ENCODE peak calls at places on chromosomes 2 and 18, in ten cellular contexts. D, G, V, K, T, J, X, A, I and B are unnamed samples.

GRCh38 chr18:76354348-76354747 is 140.7 kb downstream of the ZNF516 start:
- DNase-seq in T (peak), K (no peak), D (peak), J (peak), I (no peak), A (no peak), X (peak), V (peak), G (no peak), B (no peak)

GRCh38 chr2:101473911-101474751 is 781 bp downstream of the RFX8 start:
- DNase-seq in G (peak), K (peak), D (peak), A (no peak), T (peak), V (peak), I (no peak), X (peak), J (peak), B (no peak)

GRCh38 chr2:1488851-1489250 is 75.6 kb downstream of the TPO start:
- DNase-seq in K (no peak), A (no peak), J (no peak), I (no peak), T (no peak), X (no peak), D (no peak), V (no peak), G (no peak), B (no peak)

GRCh38 chr18:45602926-45603325 is 12.3 kb upstream of the SLC14A2 start:
- DNase-seq in T (no peak), K (no peak), X (no peak), A (no peak), D (no peak), G (no peak), I (no peak), J (no peak), V (no peak), B (no peak)

GRCh38 chr2:222572264-222572721 is 83.6 kb downstream of the FARSB start:
- DNase-seq in J (no peak), T (no peak), X (no peak), A (no peak), G (no peak), V (no peak), K (peak), I (no peak), D (no peak), B (no peak)

GRCh38 chr2:100423631-100424030 is 6.2 kb upstream of the CHST10 start:
- DNase-seq in D (peak), X (peak), I (no peak), T (peak), K (no peak), G (no peak), V (peak), A (no peak), J (no peak), B (no peak)

GRCh38 chr2:180412224-180412623 is 405.1 kb upstream of the CWC22 start:
- DNase-seq in A (no peak), I (no peak), K (no peak), V (no peak), D (no peak), X (peak), T (peak), J (no peak), G (no peak), B (no peak)

GRCh38 chr18:45871655-45872054 is 46.2 kb downstream of the SIGLEC15 start:
- DNase-seq in A (no peak), T (peak), V (no peak), G (no peak), D (no peak), J (no peak), K (no peak), I (no peak), X (no peak), B (no peak)

GRCh38 chr2:42089340-42089925 is 41.6 kb downstream of the PKDCC start:
- DNase-seq in V (no peak), G (peak), A (peak), X (peak), J (peak), I (peak), K (peak), D (peak), T (peak), B (peak)

GRCh38 chr2:84527137-84528129 is 11.1 kb downstream of the DNAH6 start:
- DNase-seq in A (no peak), G (no peak), T (no peak), I (no peak), X (peak), K (no peak), D (no peak), V (peak), J (no peak), B (no peak)

GRCh38 chr18:63138469-63139340 is 180.9 kb downstream of the BCL2 start:
- DNase-seq in G (no peak), J (no peak), D (no peak), V (no peak), K (no peak), X (peak), T (peak), I (peak), A (no peak), B (peak)

GRCh38 chr2:153004627-153005026 is 286.2 kb downstream of the ARL6IP6 start:
- DNase-seq in D (no peak), A (no peak), V (no peak), I (no peak), G (no peak), X (no peak), T (no peak), J (no peak), K (no peak), B (no peak)

GRCh38 chr2:228556707-228557106 is 375.2 kb upstream of the SPHKAP start:
- DNase-seq in G (peak), T (peak), J (peak), D (peak), A (no peak), K (no peak), V (no peak), I (no peak), X (peak), B (no peak)

GRCh38 chr2:152542995-152543481 is 174.2 kb downstream of the PRPF40A start:
- DNase-seq in D (peak), I (no peak), A (no peak), K (no peak), X (peak), J (peak), T (peak), V (peak), G (peak), B (no peak)

GRCh38 chr2:179454443-179455218 is 190.0 kb upstream of the SESTD1 start:
- DNase-seq in X (peak), D (peak), A (no peak), V (peak), K (no peak), J (peak), G (no peak), I (no peak), T (peak), B (no peak)

GRCh38 chr2:159996792-159997546 is 65.4 kb downstream of the PLA2R1 start:
- DNase-seq in V (peak), T (peak), I (no peak), G (no peak), X (peak), K (no peak), D (peak), A (no peak), J (peak), B (no peak)

GRCh38 chr2:36462311-36462710 is 106.7 kb downstream of the CRIM1 start:
- DNase-seq in K (no peak), J (no peak), A (no peak), D (no peak), V (no peak), G (no peak), I (no peak), T (no peak), X (peak), B (no peak)

GRCh38 chr2:145258903-145259579 is 739.1 kb upstream of the ZEB2 start:
- DNase-seq in A (no peak), X (peak), V (peak), J (peak), K (no peak), D (no peak), G (no peak), I (no peak), T (peak), B (no peak)

GRCh38 chr2:70087703-70088507 is 628 bp downstream of the PCBP1 start:
- DNase-seq in G (peak), A (no peak), D (peak), V (no peak), I (peak), X (peak), J (peak), T (peak), K (peak), B (no peak)

GRCh38 chr2:26072925-26073768 is 39.3 kb downstream of the RAB10 start:
- DNase-seq in I (no peak), G (peak), K (no peak), D (no peak), A (no peak), V (no peak), T (no peak), X (peak), J (no peak), B (no peak)

GRCh38 chr2:216066255-216066654 is 15.4 kb downstream of the PECR start:
- DNase-seq in J (peak), X (peak), K (no peak), T (peak), V (peak), D (peak), I (no peak), A (no peak), G (no peak), B (no peak)

GRCh38 chr2:216069028-216069427 is 12.6 kb downstream of the PECR start:
- DNase-seq in D (no peak), J (no peak), I (no peak), X (no peak), T (no peak), K (no peak), A (no peak), G (no peak), V (no peak), B (no peak)

GRCh38 chr2:216064684-216065083 is 16.9 kb downstream of the PECR start:
- DNase-seq in X (no peak), D (no peak), K (no peak), J (no peak), I (no peak), T (no peak), V (no peak), A (no peak), G (no peak), B (no peak)

GRCh38 chr2:216059233-216059834 is 22.3 kb downstream of the PECR start:
- DNase-seq in K (no peak), D (no peak), I (no peak), X (peak), A (no peak), G (no peak), J (no peak), T (no peak), V (no peak), B (no peak)

GRCh38 chr2:216064014-216064630 is 17.5 kb downstream of the PECR start:
- DNase-seq in J (no peak), D (no peak), K (no peak), X (peak), A (no peak), G (no peak), I (no peak), T (peak), V (peak), B (no peak)
- TF ChIP-seq CTCF in J (peak), D (peak), K (no peak), X (peak), A (no peak), G (no peak), I (no peak), T (no peak), V (no peak), B (peak)

DNA sequence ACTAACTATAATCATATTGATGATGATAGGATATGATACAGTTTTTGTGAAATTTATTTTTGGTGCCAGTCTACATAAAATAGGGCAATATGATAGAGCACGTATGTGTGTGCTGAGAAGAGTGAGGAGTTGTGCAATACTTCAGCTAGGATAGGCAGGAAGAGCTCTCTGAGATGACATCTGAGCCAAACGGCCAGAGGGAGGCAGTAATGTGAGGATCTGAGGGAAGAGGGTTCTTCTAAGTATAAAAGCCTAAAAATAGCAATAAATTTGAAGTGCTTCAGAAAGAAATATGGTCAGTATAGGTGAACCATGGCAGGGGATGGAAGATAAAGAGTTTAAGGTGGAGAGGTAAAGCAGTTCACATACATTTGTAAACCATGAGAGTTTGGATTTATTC is 102.5 kb downstream of the OLA1 start:
- DNase-seq in A (no peak), D (no peak), I (no peak), X (peak), K (no peak), J (no peak), V (no peak), T (no peak), G (no peak), B (no peak)
- TF ChIP-seq CTCF in A (no peak), D (peak), I (no peak), X (peak), K (no peak), J (peak), V (no peak), T (no peak), G (no peak), B (no peak)

GRCh38 chr2:104872034-104872865 is 18.3 kb downstream of the POU3F3 start:
- DNase-seq in J (peak), I (no peak), V (peak), A (no peak), K (no peak), G (no peak), D (no peak), T (no peak), X (no peak), B (no peak)
- TF ChIP-seq CTCF in J (no peak), I (no peak), V (no peak), A (no peak), K (no peak), G (no peak), D (no peak), T (no peak), X (no peak), B (no peak)

DNA sequence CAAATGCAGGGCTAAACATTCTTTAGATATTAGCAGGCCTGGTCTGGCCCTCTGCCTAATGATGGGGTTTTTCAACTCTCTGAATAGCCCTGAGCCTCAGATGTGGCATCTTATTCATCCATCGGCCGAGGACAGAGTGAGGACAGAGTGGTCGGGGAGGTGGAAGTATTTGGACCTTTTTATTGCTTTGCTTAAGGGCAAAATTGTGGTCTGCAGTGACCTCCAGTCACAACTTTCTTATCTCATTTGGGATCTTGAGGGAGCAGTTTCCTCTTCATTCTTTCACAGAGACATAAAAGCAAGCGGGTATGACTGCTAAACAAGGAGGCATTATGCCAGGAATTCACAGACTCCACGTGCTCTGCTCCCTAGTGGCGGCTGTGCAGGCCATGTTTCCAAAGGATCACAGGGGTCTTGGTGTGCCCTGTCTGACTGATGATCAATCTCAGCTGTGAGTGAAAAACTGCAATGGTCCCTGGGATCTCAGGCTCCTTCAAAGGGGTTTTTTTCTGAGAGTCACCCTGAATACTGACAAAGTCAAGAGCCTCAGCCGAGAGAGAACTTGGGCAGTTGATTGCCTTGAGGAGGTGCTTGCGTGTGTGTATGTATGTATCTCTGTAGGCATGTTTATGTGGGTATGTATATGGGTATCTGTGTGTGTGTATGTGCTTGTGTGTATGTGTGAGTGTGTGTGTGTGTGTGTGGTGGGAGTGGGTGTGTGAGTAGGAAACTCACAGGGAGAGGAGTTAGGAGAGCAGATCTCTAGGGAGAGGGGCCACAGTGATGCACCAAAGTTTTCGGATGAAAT is 47.6 kb downstream of the RAPGEF4 start:
- DNase-seq in G (peak), T (peak), I (no peak), K (peak), X (peak), J (peak), D (peak), A (no peak), V (peak), B (no peak)
- TF ChIP-seq CTCF in G (no peak), T (peak), I (no peak), K (no peak), X (peak), J (peak), D (peak), A (no peak), V (peak), B (no peak)

GRCh38 chr2:125654226-125654625 is 1001.7 kb upstream of the GYPC start:
- DNase-seq in G (no peak), X (no peak), T (no peak), V (no peak), I (no peak), D (no peak), A (no peak), K (no peak), J (no peak), B (no peak)
- TF ChIP-seq CTCF in G (no peak), X (no peak), T (no peak), V (no peak), I (no peak), D (no peak), A (no peak), K (no peak), J (no peak), B (no peak)

DNA sequence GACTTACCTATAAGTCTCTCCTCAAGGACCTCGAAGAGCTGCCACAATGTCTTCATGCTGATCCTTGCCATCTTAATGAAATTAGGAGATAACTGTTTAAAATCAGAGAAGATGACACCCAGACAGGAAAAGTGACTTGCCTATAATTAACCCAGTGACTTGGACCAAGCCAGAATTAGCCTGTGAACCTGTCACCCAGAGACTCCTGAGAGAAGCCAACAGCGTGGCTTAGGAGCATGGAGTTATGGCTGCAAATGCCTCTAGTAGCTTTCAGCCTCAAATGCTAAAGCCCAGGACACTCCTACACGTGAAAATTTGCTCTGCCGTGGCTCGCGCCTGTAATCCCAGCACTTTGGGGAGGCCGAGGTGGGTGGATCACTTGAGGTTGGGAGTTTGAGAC is 104.2 kb downstream of the GBX2 start:
- DNase-seq in G (no peak), T (no peak), D (no peak), K (no peak), X (no peak), J (no peak), A (no peak), I (no peak), V (no peak), B (no peak)
- TF ChIP-seq CTCF in G (no peak), T (no peak), D (no peak), K (no peak), X (no peak), J (no peak), A (no peak), I (no peak), V (no peak), B (no peak)

DNA sequence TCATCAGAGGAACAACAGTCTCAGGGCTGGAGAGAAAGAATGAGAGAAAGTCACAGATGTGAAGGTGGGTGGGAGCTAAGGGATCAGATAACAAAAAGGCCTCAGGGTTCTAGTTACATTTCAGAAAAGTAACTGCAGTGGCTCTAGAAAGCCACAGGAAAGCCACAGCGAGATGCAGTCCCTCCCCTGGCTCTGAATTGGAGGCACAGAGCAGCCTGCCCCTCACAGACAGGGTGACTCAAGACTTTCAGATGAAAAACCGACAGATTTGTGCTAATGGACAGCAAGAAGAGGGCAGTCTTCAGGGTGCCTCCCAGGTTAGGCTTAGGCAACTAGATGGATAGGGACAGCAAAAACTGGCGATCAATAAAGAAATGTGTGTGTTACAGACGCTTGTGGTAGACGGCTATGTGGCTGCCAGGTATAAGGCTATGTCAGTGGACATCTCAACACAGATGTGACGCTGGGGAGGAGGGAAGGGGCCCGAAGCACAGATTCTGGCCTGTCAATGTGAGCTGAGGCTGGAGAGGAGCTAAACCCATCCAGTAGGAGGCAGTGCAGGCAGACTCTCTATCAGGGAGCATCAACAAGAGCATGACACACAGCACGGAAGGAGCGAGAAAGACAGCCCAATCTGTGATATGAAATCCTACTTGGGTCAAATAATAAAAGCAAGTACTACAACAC is 26.2 kb downstream of the UNC50 start:
- DNase-seq in T (no peak), G (no peak), K (peak), A (no peak), J (no peak), V (no peak), D (no peak), I (no peak), X (peak), B (no peak)
- TF ChIP-seq CTCF in T (peak), G (no peak), K (no peak), A (no peak), J (peak), V (peak), D (peak), I (no peak), X (peak), B (peak)

GRCh38 chr2:74440378-74441110 is 1.2 kb downstream of the RTKN start:
- DNase-seq in V (peak), G (peak), I (peak), A (peak), T (peak), K (peak), J (peak), D (peak), X (peak), B (peak)
- TF ChIP-seq CTCF in V (no peak), G (no peak), I (peak), A (no peak), T (peak), K (no peak), J (peak), D (peak), X (peak), B (peak)